ENCODE peak calls at places on chromosomes 11 and 22, in seven cellular contexts. G, Z, D, A, N, W and I are unnamed samples.

GRCh38 chr11:124863137-124863825 is 2.0 kb upstream of the ROBO3 start:
- DNase-seq in G (no peak), Z (no peak), D (no peak), A (no peak), N (no peak), W (peak), I (no peak)

GRCh38 chr22:20234760-20235452 is 33.2 kb downstream of the RTN4R start:
- DNase-seq in G (no peak), Z (no peak), D (no peak), A (no peak), N (no peak), W (no peak), I (no peak)

GRCh38 chr11:76772100-76772782 is 10.9 kb upstream of the TSKU start:
- DNase-seq in G (no peak), Z (no peak), D (no peak), A (no peak), N (no peak), W (no peak), I (no peak)

GRCh38 chr11:68965901-68966868 is 14.6 kb downstream of the MRGPRD start:
- DNase-seq in G (no peak), Z (no peak), D (peak), A (no peak), N (no peak), W (peak), I (no peak)

GRCh38 chr22:43529461-43529860 is 117.6 kb downstream of the MPPED1 start:
- DNase-seq in G (no peak), Z (no peak), D (no peak), A (no peak), N (no peak), W (no peak), I (no peak)

GRCh38 chr22:37465721-37466120 is 20.5 kb downstream of the MFNG start:
- DNase-seq in G (no peak), Z (no peak), D (no peak), A (no peak), N (no peak), W (no peak), I (peak)

GRCh38 chr11:69377029-69377952 is 83.3 kb downstream of the MYEOV start:
- DNase-seq in G (no peak), Z (peak), D (no peak), A (no peak), N (no peak), W (peak), I (no peak)

GRCh38 chr11:86101941-86102407 is 33.1 kb upstream of the PICALM start:
- DNase-seq in G (no peak), Z (no peak), D (no peak), A (no peak), N (no peak), W (no peak), I (no peak)

GRCh38 chr11:121950160-121950559 is 165.9 kb downstream of the BLID start:
- DNase-seq in G (no peak), Z (no peak), D (no peak), A (no peak), N (no peak), W (no peak), I (no peak)